ENCODE peak calls at places on chromosomes 16 and 17, in nine cellular contexts. One of them, this sample, is unnamed.

GRCh38 chr16:11916524-11917285 is 949 bp upstream of the GSPT1 start:
- DNase-seq in psoas muscle: no peak
- DNase-seq in B cell: no peak
- DNase-seq in A549: peak
- DNase-seq in mucosa of descending colon: peak
- DNase-seq in progenitor cell of endocrine pancreas: no peak
- DNase-seq in fibroblast of lung: peak
- DNase-seq in sigmoid colon: no peak
- DNase-seq in AG10803: peak
- DNase-seq in this sample: no peak

GRCh38 chr17:58997756-58998553 is 108.7 kb downstream of the TRIM37 start:
- DNase-seq in psoas muscle: no peak
- DNase-seq in B cell: no peak
- DNase-seq in A549: no peak
- DNase-seq in mucosa of descending colon: no peak
- DNase-seq in progenitor cell of endocrine pancreas: no peak
- DNase-seq in fibroblast of lung: no peak
- DNase-seq in sigmoid colon: no peak
- DNase-seq in AG10803: no peak
- DNase-seq in this sample: no peak

GRCh38 chr17:7835818-7836595 is 2.0 kb downstream of the KDM6B start:
- DNase-seq in psoas muscle: peak
- DNase-seq in B cell: no peak
- DNase-seq in A549: peak
- DNase-seq in mucosa of descending colon: peak
- DNase-seq in progenitor cell of endocrine pancreas: no peak
- DNase-seq in fibroblast of lung: peak
- DNase-seq in sigmoid colon: peak
- DNase-seq in AG10803: peak
- DNase-seq in this sample: no peak

GRCh38 chr16:78551487-78552085 is 452.1 kb downstream of the WWOX start:
- DNase-seq in psoas muscle: no peak
- DNase-seq in B cell: no peak
- DNase-seq in A549: no peak
- DNase-seq in mucosa of descending colon: no peak
- DNase-seq in progenitor cell of endocrine pancreas: no peak
- DNase-seq in fibroblast of lung: no peak
- DNase-seq in sigmoid colon: no peak
- DNase-seq in AG10803: no peak
- DNase-seq in this sample: no peak

GRCh38 chr16:26787924-26788323 is 278.8 kb upstream of the C16orf82 start:
- DNase-seq in psoas muscle: no peak
- DNase-seq in B cell: no peak
- DNase-seq in A549: no peak
- DNase-seq in mucosa of descending colon: no peak
- DNase-seq in progenitor cell of endocrine pancreas: no peak
- DNase-seq in fibroblast of lung: no peak
- DNase-seq in sigmoid colon: no peak
- DNase-seq in AG10803: no peak
- DNase-seq in this sample: no peak

GRCh38 chr17:7043544-7044268 is at the start of gene SLC16A11:
- DNase-seq in psoas muscle: peak
- DNase-seq in B cell: peak
- DNase-seq in A549: no peak
- DNase-seq in mucosa of descending colon: peak
- DNase-seq in progenitor cell of endocrine pancreas: peak
- DNase-seq in fibroblast of lung: no peak
- DNase-seq in sigmoid colon: no peak
- DNase-seq in AG10803: peak
- DNase-seq in this sample: no peak

GRCh38 chr16:66224636-66225035 is 141.9 kb upstream of the CDH5 start:
- DNase-seq in psoas muscle: no peak
- DNase-seq in B cell: no peak
- DNase-seq in A549: no peak
- DNase-seq in mucosa of descending colon: no peak
- DNase-seq in progenitor cell of endocrine pancreas: no peak
- DNase-seq in fibroblast of lung: no peak
- DNase-seq in sigmoid colon: no peak
- DNase-seq in AG10803: no peak
- DNase-seq in this sample: no peak

GRCh38 chr17:83037084-83037950 is 42.1 kb upstream of the METRNL start:
- DNase-seq in psoas muscle: no peak
- DNase-seq in B cell: no peak
- DNase-seq in A549: no peak
- DNase-seq in mucosa of descending colon: no peak
- DNase-seq in progenitor cell of endocrine pancreas: no peak
- DNase-seq in fibroblast of lung: no peak
- DNase-seq in sigmoid colon: peak
- DNase-seq in AG10803: no peak
- DNase-seq in this sample: no peak

GRCh38 chr17:30323262-30323894 is 10.5 kb downstream of the TMIGD1 start:
- DNase-seq in psoas muscle: no peak
- DNase-seq in B cell: no peak
- DNase-seq in A549: no peak
- DNase-seq in mucosa of descending colon: no peak
- DNase-seq in progenitor cell of endocrine pancreas: no peak
- DNase-seq in fibroblast of lung: no peak
- DNase-seq in sigmoid colon: no peak
- DNase-seq in AG10803: no peak
- DNase-seq in this sample: peak

GRCh38 chr17:60398227-60398959 is 6.5 kb upstream of the USP32 start:
- DNase-seq in psoas muscle: no peak
- DNase-seq in B cell: peak
- DNase-seq in A549: no peak
- DNase-seq in mucosa of descending colon: no peak
- DNase-seq in progenitor cell of endocrine pancreas: no peak
- DNase-seq in fibroblast of lung: no peak
- DNase-seq in sigmoid colon: no peak
- DNase-seq in AG10803: no peak
- DNase-seq in this sample: peak
- TF ChIP-seq CTCF in psoas muscle: no peak
- TF ChIP-seq CTCF in B cell: no peak
- TF ChIP-seq CTCF in A549: no peak
- TF ChIP-seq CTCF in mucosa of descending colon: no peak
- TF ChIP-seq CTCF in progenitor cell of endocrine pancreas: no peak
- TF ChIP-seq CTCF in fibroblast of lung: no peak
- TF ChIP-seq CTCF in sigmoid colon: no peak
- TF ChIP-seq CTCF in AG10803: no peak
- TF ChIP-seq CTCF in this sample: no peak

GRCh38 chr17:76594676-76595075 is 9.0 kb upstream of the ST6GALNAC2 start:
- DNase-seq in psoas muscle: no peak
- DNase-seq in B cell: no peak
- DNase-seq in A549: no peak
- DNase-seq in mucosa of descending colon: no peak
- DNase-seq in progenitor cell of endocrine pancreas: no peak
- DNase-seq in fibroblast of lung: peak
- DNase-seq in sigmoid colon: no peak
- DNase-seq in AG10803: no peak
- DNase-seq in this sample: no peak

GRCh38 chr17:76597156-76598003 is 11.7 kb upstream of the ST6GALNAC2 start:
- DNase-seq in psoas muscle: no peak
- DNase-seq in B cell: no peak
- DNase-seq in A549: no peak
- DNase-seq in mucosa of descending colon: no peak
- DNase-seq in progenitor cell of endocrine pancreas: no peak
- DNase-seq in fibroblast of lung: no peak
- DNase-seq in sigmoid colon: no peak
- DNase-seq in AG10803: no peak
- DNase-seq in this sample: peak

GRCh38 chr17:76593964-76594363 is 8.3 kb upstream of the ST6GALNAC2 start:
- DNase-seq in psoas muscle: no peak
- DNase-seq in B cell: no peak
- DNase-seq in A549: no peak
- DNase-seq in mucosa of descending colon: no peak
- DNase-seq in progenitor cell of endocrine pancreas: no peak
- DNase-seq in fibroblast of lung: no peak
- DNase-seq in sigmoid colon: no peak
- DNase-seq in AG10803: no peak
- DNase-seq in this sample: no peak

GRCh38 chr17:76598004-76598439 is 12.4 kb upstream of the ST6GALNAC2 start:
- DNase-seq in psoas muscle: no peak
- DNase-seq in B cell: no peak
- DNase-seq in A549: no peak
- DNase-seq in mucosa of descending colon: no peak
- DNase-seq in progenitor cell of endocrine pancreas: no peak
- DNase-seq in fibroblast of lung: no peak
- DNase-seq in sigmoid colon: no peak
- DNase-seq in AG10803: no peak
- DNase-seq in this sample: peak

GRCh38 chr17:76593338-76593737 is 7.7 kb upstream of the ST6GALNAC2 start:
- DNase-seq in psoas muscle: no peak
- DNase-seq in B cell: no peak
- DNase-seq in A549: no peak
- DNase-seq in mucosa of descending colon: no peak
- DNase-seq in progenitor cell of endocrine pancreas: no peak
- DNase-seq in fibroblast of lung: no peak
- DNase-seq in sigmoid colon: no peak
- DNase-seq in AG10803: no peak
- DNase-seq in this sample: no peak
- TF ChIP-seq CTCF in psoas muscle: no peak
- TF ChIP-seq CTCF in B cell: no peak
- TF ChIP-seq CTCF in A549: no peak
- TF ChIP-seq CTCF in mucosa of descending colon: no peak
- TF ChIP-seq CTCF in progenitor cell of endocrine pancreas: no peak
- TF ChIP-seq CTCF in fibroblast of lung: no peak
- TF ChIP-seq CTCF in sigmoid colon: no peak
- TF ChIP-seq CTCF in AG10803: no peak
- TF ChIP-seq CTCF in this sample: no peak

GRCh38 chr16:89334461-89334860 is 117.0 kb downstream of the ZNF778 start:
- DNase-seq in psoas muscle: peak
- DNase-seq in B cell: no peak
- DNase-seq in A549: no peak
- DNase-seq in mucosa of descending colon: no peak
- DNase-seq in progenitor cell of endocrine pancreas: no peak
- DNase-seq in fibroblast of lung: no peak
- DNase-seq in sigmoid colon: no peak
- DNase-seq in AG10803: no peak
- DNase-seq in this sample: no peak

GRCh38 chr16:89334050-89334449 is 116.5 kb downstream of the ZNF778 start:
- DNase-seq in psoas muscle: peak
- DNase-seq in B cell: no peak
- DNase-seq in A549: no peak
- DNase-seq in mucosa of descending colon: no peak
- DNase-seq in progenitor cell of endocrine pancreas: no peak
- DNase-seq in fibroblast of lung: no peak
- DNase-seq in sigmoid colon: no peak
- DNase-seq in AG10803: no peak
- DNase-seq in this sample: no peak

GRCh38 chr16:89332248-89333245 is 115.0 kb downstream of the ZNF778 start:
- DNase-seq in psoas muscle: peak
- DNase-seq in B cell: no peak
- DNase-seq in A549: no peak
- DNase-seq in mucosa of descending colon: no peak
- DNase-seq in progenitor cell of endocrine pancreas: no peak
- DNase-seq in fibroblast of lung: no peak
- DNase-seq in sigmoid colon: peak
- DNase-seq in AG10803: no peak
- DNase-seq in this sample: no peak

GRCh38 chr16:89335803-89336485 is 118.4 kb downstream of the ZNF778 start:
- DNase-seq in psoas muscle: peak
- DNase-seq in B cell: no peak
- DNase-seq in A549: no peak
- DNase-seq in mucosa of descending colon: no peak
- DNase-seq in progenitor cell of endocrine pancreas: no peak
- DNase-seq in fibroblast of lung: no peak
- DNase-seq in sigmoid colon: no peak
- DNase-seq in AG10803: no peak
- DNase-seq in this sample: no peak

GRCh38 chr16:89334988-89335802 is 117.7 kb downstream of the ZNF778 start:
- DNase-seq in psoas muscle: peak
- DNase-seq in B cell: no peak
- DNase-seq in A549: no peak
- DNase-seq in mucosa of descending colon: no peak
- DNase-seq in progenitor cell of endocrine pancreas: no peak
- DNase-seq in fibroblast of lung: no peak
- DNase-seq in sigmoid colon: no peak
- DNase-seq in AG10803: no peak
- DNase-seq in this sample: no peak
- TF ChIP-seq CTCF in psoas muscle: peak
- TF ChIP-seq CTCF in B cell: no peak
- TF ChIP-seq CTCF in A549: no peak
- TF ChIP-seq CTCF in mucosa of descending colon: no peak
- TF ChIP-seq CTCF in progenitor cell of endocrine pancreas: no peak
- TF ChIP-seq CTCF in fibroblast of lung: no peak
- TF ChIP-seq CTCF in sigmoid colon: no peak
- TF ChIP-seq CTCF in AG10803: peak
- TF ChIP-seq CTCF in this sample: no peak

GRCh38 chr16:1971678-1972489 is at the start of gene TBL3:
- DNase-seq in psoas muscle: peak
- DNase-seq in B cell: peak
- DNase-seq in A549: peak
- DNase-seq in mucosa of descending colon: peak
- DNase-seq in progenitor cell of endocrine pancreas: peak
- DNase-seq in fibroblast of lung: peak
- DNase-seq in sigmoid colon: peak
- DNase-seq in AG10803: peak
- DNase-seq in this sample: peak
- TF ChIP-seq CTCF in psoas muscle: no peak
- TF ChIP-seq CTCF in B cell: no peak
- TF ChIP-seq CTCF in A549: no peak
- TF ChIP-seq CTCF in mucosa of descending colon: no peak
- TF ChIP-seq CTCF in progenitor cell of endocrine pancreas: no peak
- TF ChIP-seq CTCF in fibroblast of lung: no peak
- TF ChIP-seq CTCF in sigmoid colon: no peak
- TF ChIP-seq CTCF in AG10803: no peak
- TF ChIP-seq CTCF in this sample: no peak